ENCODE peak calls at places on chromosomes 13 and 19, in seven cellular contexts. One of them, this sample, is unnamed.

GRCh38 chr19:17716309-17716929 is 2.9 kb upstream of the MAP1S start:
- DNase-seq in AG09319: no peak
- DNase-seq in H1: no peak
- DNase-seq in left ventricle myocardium inferior: no peak
- DNase-seq in IMR-90: no peak
- DNase-seq in cardiac muscle cell: no peak
- DNase-seq in brain microvascular endothelial cell: no peak
- DNase-seq in this sample: no peak

GRCh38 chr19:50001775-50002174 is 23.4 kb downstream of the VRK3 start:
- DNase-seq in cardiac muscle cell: no peak
- DNase-seq in brain microvascular endothelial cell: no peak
- DNase-seq in H1: no peak
- DNase-seq in left ventricle myocardium inferior: no peak
- DNase-seq in AG09319: no peak
- DNase-seq in IMR-90: no peak
- DNase-seq in this sample: no peak

GRCh38 chr13:76293751-76294150 is 592.5 kb downstream of the KCTD12 start:
- DNase-seq in AG09319: no peak
- DNase-seq in left ventricle myocardium inferior: no peak
- DNase-seq in brain microvascular endothelial cell: peak; percentile 17
- DNase-seq in H1: no peak
- DNase-seq in cardiac muscle cell: peak; percentile 39
- DNase-seq in IMR-90: no peak
- DNase-seq in this sample: no peak

GRCh38 chr13:99220199-99220931 is 19.7 kb downstream of the UBAC2 start:
- DNase-seq in AG09319: no peak
- DNase-seq in left ventricle myocardium inferior: no peak
- DNase-seq in brain microvascular endothelial cell: peak; percentile 38
- DNase-seq in cardiac muscle cell: no peak
- DNase-seq in IMR-90: no peak
- DNase-seq in H1: no peak
- DNase-seq in this sample: no peak

GRCh38 chr13:97460004-97460756 is 26.2 kb downstream of the RAP2A start:
- DNase-seq in cardiac muscle cell: peak; percentile 60
- DNase-seq in H1: no peak
- DNase-seq in brain microvascular endothelial cell: no peak
- DNase-seq in IMR-90: peak; percentile 38
- DNase-seq in AG09319: no peak
- DNase-seq in left ventricle myocardium inferior: no peak
- DNase-seq in this sample: no peak

GRCh38 chr13:29472317-29472961 is 123.0 kb downstream of the SLC7A1 start:
- DNase-seq in H1: peak; percentile 78
- DNase-seq in left ventricle myocardium inferior: no peak
- DNase-seq in IMR-90: peak; percentile 58
- DNase-seq in AG09319: no peak
- DNase-seq in cardiac muscle cell: peak; percentile 69
- DNase-seq in brain microvascular endothelial cell: peak; percentile 62
- DNase-seq in this sample: peak; percentile 62

GRCh38 chr13:32314271-32314967 is 744 bp downstream of the ZAR1L start:
- DNase-seq in brain microvascular endothelial cell: no peak
- DNase-seq in IMR-90: no peak
- DNase-seq in AG09319: no peak
- DNase-seq in cardiac muscle cell: no peak
- DNase-seq in H1: no peak
- DNase-seq in left ventricle myocardium inferior: peak; percentile 64
- DNase-seq in this sample: peak; percentile 48

GRCh38 chr19:35991731-35992450 is 3.1 kb upstream of the SDHAF1 start:
- DNase-seq in AG09319: no peak
- DNase-seq in brain microvascular endothelial cell: no peak
- DNase-seq in IMR-90: no peak
- DNase-seq in H1: no peak
- DNase-seq in left ventricle myocardium inferior: no peak
- DNase-seq in cardiac muscle cell: peak; percentile 51
- DNase-seq in this sample: no peak

GRCh38 chr13:59691501-59692066 is 472.1 kb downstream of the DIAPH3 start:
- DNase-seq in left ventricle myocardium inferior: no peak
- DNase-seq in AG09319: peak; percentile 18
- DNase-seq in brain microvascular endothelial cell: no peak
- DNase-seq in cardiac muscle cell: no peak
- DNase-seq in H1: no peak
- DNase-seq in IMR-90: peak; percentile 56
- DNase-seq in this sample: no peak

GRCh38 chr13:74077847-74078246 is 56.4 kb downstream of the KLF12 start:
- DNase-seq in IMR-90: no peak
- DNase-seq in brain microvascular endothelial cell: no peak
- DNase-seq in left ventricle myocardium inferior: no peak
- DNase-seq in AG09319: no peak
- DNase-seq in H1: no peak
- DNase-seq in cardiac muscle cell: peak; percentile 36
- DNase-seq in this sample: peak; percentile 26

GRCh38 chr19:41219924-41220567 is 1.0 kb downstream of the AXL start:
- DNase-seq in IMR-90: peak; percentile 67
- DNase-seq in H1: no peak
- DNase-seq in AG09319: no peak
- DNase-seq in cardiac muscle cell: peak; percentile 50
- DNase-seq in left ventricle myocardium inferior: peak; percentile 50
- DNase-seq in brain microvascular endothelial cell: peak; percentile 41
- DNase-seq in this sample: peak; percentile 57

GRCh38 chr19:48413879-48414623 is 20.6 kb downstream of the GRIN2D start:
- DNase-seq in AG09319: no peak
- DNase-seq in brain microvascular endothelial cell: no peak
- DNase-seq in IMR-90: peak; percentile 43
- DNase-seq in H1: peak; percentile 70
- DNase-seq in left ventricle myocardium inferior: no peak
- DNase-seq in cardiac muscle cell: no peak
- DNase-seq in this sample: no peak

GRCh38 chr13:26971990-26972888 is 199.4 kb downstream of the USP12 start:
- DNase-seq in left ventricle myocardium inferior: no peak
- DNase-seq in cardiac muscle cell: peak; percentile 29
- DNase-seq in AG09319: no peak
- DNase-seq in IMR-90: peak; percentile 20
- DNase-seq in brain microvascular endothelial cell: no peak
- DNase-seq in H1: peak; percentile 70
- DNase-seq in this sample: peak; percentile 33

GRCh38 chr19:42965204-42965603 is 28.2 kb upstream of the PSG7 start:
- DNase-seq in IMR-90: peak; percentile 87
- DNase-seq in cardiac muscle cell: no peak
- DNase-seq in H1: no peak
- DNase-seq in left ventricle myocardium inferior: no peak
- DNase-seq in brain microvascular endothelial cell: peak; percentile 22
- DNase-seq in AG09319: no peak
- DNase-seq in this sample: no peak

GRCh38 chr13:26502826-26503225 is 54.7 kb upstream of the WASF3 start:
- DNase-seq in brain microvascular endothelial cell: peak; percentile 96
- DNase-seq in left ventricle myocardium inferior: no peak
- DNase-seq in AG09319: no peak
- DNase-seq in IMR-90: peak; percentile 96
- DNase-seq in H1: no peak
- DNase-seq in cardiac muscle cell: peak; percentile 80
- DNase-seq in this sample: peak; percentile 24

DNA sequence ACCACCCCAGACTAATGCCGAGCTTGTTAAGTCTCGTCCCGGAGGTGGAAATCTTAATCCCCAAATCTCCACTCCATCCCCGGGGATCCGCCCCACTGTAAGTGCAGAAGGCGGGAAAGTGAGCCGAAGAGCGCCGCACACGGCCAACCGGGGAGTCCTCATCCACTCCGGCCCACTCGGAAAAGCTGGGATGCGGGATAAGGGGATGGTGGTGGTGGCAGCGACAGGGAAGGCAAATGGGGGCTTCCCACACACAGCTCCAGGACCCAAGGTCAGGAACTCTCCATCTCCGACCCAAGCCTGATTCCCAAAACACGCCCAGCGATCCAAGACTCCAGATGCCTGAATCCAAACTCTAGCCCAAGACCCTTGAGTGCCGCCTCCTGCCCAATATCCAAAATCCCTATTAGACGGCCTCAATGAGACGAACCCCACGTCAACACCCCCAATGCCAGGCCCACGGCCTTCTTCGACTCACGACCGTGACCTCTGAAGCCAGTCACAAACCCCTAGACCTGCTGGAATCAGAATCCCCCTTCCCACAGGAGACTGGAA is 481 bp downstream of the FBL start:
- DNase-seq in AG09319: peak; percentile 5
- DNase-seq in cardiac muscle cell: peak; percentile 31
- DNase-seq in H1: no peak
- DNase-seq in IMR-90: no peak
- DNase-seq in brain microvascular endothelial cell: no peak
- DNase-seq in left ventricle myocardium inferior: no peak
- DNase-seq in this sample: no peak
- TF ChIP-seq CTCF in AG09319: peak; percentile 33
- TF ChIP-seq CTCF in cardiac muscle cell: peak; percentile 16
- TF ChIP-seq CTCF in H1: no peak
- TF ChIP-seq CTCF in IMR-90: peak; percentile 20
- TF ChIP-seq CTCF in brain microvascular endothelial cell: peak; percentile 49
- TF ChIP-seq CTCF in left ventricle myocardium inferior: no peak
- TF ChIP-seq CTCF in this sample: no peak

GRCh38 chr13:100987993-100988392 is 313.4 kb upstream of the TMTC4 start:
- DNase-seq in H1: no peak
- DNase-seq in cardiac muscle cell: no peak
- DNase-seq in brain microvascular endothelial cell: peak; percentile 41
- DNase-seq in left ventricle myocardium inferior: no peak
- DNase-seq in IMR-90: peak; percentile 26
- DNase-seq in AG09319: no peak
- DNase-seq in this sample: no peak
- TF ChIP-seq CTCF in H1: peak; percentile 47
- TF ChIP-seq CTCF in cardiac muscle cell: no peak
- TF ChIP-seq CTCF in brain microvascular endothelial cell: peak; percentile 71
- TF ChIP-seq CTCF in left ventricle myocardium inferior: no peak
- TF ChIP-seq CTCF in IMR-90: peak; percentile 50
- TF ChIP-seq CTCF in AG09319: peak; percentile 31
- TF ChIP-seq CTCF in this sample: no peak

GRCh38 chr19:54095136-54095858 is 5.3 kb downstream of the OSCAR start:
- DNase-seq in H1: no peak
- DNase-seq in cardiac muscle cell: no peak
- DNase-seq in left ventricle myocardium inferior: no peak
- DNase-seq in AG09319: no peak
- DNase-seq in IMR-90: no peak
- DNase-seq in brain microvascular endothelial cell: no peak
- DNase-seq in this sample: no peak

GRCh38 chr19:54100560-54100959 is at the start of gene OSCAR:
- DNase-seq in brain microvascular endothelial cell: no peak
- DNase-seq in cardiac muscle cell: peak; percentile 10
- DNase-seq in IMR-90: no peak
- DNase-seq in left ventricle myocardium inferior: no peak
- DNase-seq in AG09319: no peak
- DNase-seq in H1: no peak
- DNase-seq in this sample: no peak

GRCh38 chr19:54102421-54103169 is at the start of gene NDUFA3:
- DNase-seq in IMR-90: peak; percentile 98
- DNase-seq in H1: peak; percentile 95
- DNase-seq in left ventricle myocardium inferior: peak; percentile 98
- DNase-seq in cardiac muscle cell: peak; percentile 99
- DNase-seq in AG09319: peak; percentile 96
- DNase-seq in brain microvascular endothelial cell: peak; percentile 97
- DNase-seq in this sample: peak; percentile 98

GRCh38 chr19:54094601-54095000 is 6.0 kb downstream of the OSCAR start:
- DNase-seq in IMR-90: no peak
- DNase-seq in left ventricle myocardium inferior: no peak
- DNase-seq in cardiac muscle cell: no peak
- DNase-seq in AG09319: no peak
- DNase-seq in brain microvascular endothelial cell: no peak
- DNase-seq in H1: no peak
- DNase-seq in this sample: peak; percentile 61

DNA sequence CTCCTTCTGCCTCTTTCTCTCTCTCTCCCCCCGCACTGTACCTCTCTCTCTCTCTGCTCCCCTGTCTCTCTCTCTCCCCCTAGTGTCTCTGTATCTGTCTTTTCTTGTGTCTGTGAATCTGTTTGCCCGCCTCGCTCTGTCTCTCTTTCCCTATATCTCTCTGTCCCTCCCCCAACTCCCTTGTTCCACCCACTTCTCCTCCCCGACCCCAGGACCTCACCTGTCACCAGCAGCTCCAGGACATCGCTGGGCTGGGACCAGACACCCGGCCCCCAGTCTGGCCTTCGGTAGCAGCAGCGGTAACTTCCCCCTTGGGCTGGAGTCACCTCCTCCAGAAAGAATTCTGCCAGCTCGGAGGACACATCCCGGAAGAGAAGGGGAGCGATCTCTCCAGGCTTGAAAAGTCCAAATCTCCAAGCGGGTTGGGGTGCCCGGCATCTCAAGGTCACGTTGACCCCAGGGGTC is 3.9 kb downstream of the OSCAR start:
- DNase-seq in H1: peak; percentile 62
- DNase-seq in cardiac muscle cell: peak; percentile 60
- DNase-seq in AG09319: peak; percentile 25
- DNase-seq in IMR-90: peak; percentile 17
- DNase-seq in left ventricle myocardium inferior: no peak
- DNase-seq in brain microvascular endothelial cell: no peak
- DNase-seq in this sample: peak; percentile 34
- TF ChIP-seq CTCF in H1: peak; percentile 18
- TF ChIP-seq CTCF in cardiac muscle cell: peak; percentile 41
- TF ChIP-seq CTCF in AG09319: peak; percentile 54
- TF ChIP-seq CTCF in IMR-90: peak; percentile 34
- TF ChIP-seq CTCF in left ventricle myocardium inferior: no peak
- TF ChIP-seq CTCF in brain microvascular endothelial cell: peak; percentile 65
- TF ChIP-seq CTCF in this sample: peak; percentile 14

GRCh38 chr13:48580886-48581285 is 48.0 kb upstream of the RCBTB2 start:
- DNase-seq in IMR-90: no peak
- DNase-seq in H1: no peak
- DNase-seq in brain microvascular endothelial cell: no peak
- DNase-seq in left ventricle myocardium inferior: no peak
- DNase-seq in AG09319: no peak
- DNase-seq in cardiac muscle cell: no peak
- DNase-seq in this sample: no peak

GRCh38 chr13:48579167-48579918 is 46.5 kb upstream of the RCBTB2 start:
- DNase-seq in AG09319: no peak
- DNase-seq in brain microvascular endothelial cell: no peak
- DNase-seq in cardiac muscle cell: no peak
- DNase-seq in H1: no peak
- DNase-seq in IMR-90: no peak
- DNase-seq in left ventricle myocardium inferior: no peak
- DNase-seq in this sample: no peak

GRCh38 chr13:48582086-48582485 is 49.2 kb upstream of the RCBTB2 start:
- DNase-seq in AG09319: no peak
- DNase-seq in cardiac muscle cell: no peak
- DNase-seq in brain microvascular endothelial cell: no peak
- DNase-seq in left ventricle myocardium inferior: no peak
- DNase-seq in H1: no peak
- DNase-seq in IMR-90: no peak
- DNase-seq in this sample: no peak

GRCh38 chr13:48578516-48579166 is 45.8 kb upstream of the RCBTB2 start:
- DNase-seq in left ventricle myocardium inferior: no peak
- DNase-seq in AG09319: no peak
- DNase-seq in IMR-90: no peak
- DNase-seq in H1: no peak
- DNase-seq in brain microvascular endothelial cell: no peak
- DNase-seq in cardiac muscle cell: no peak
- DNase-seq in this sample: no peak

GRCh38 chr13:48580185-48580803 is 47.4 kb upstream of the RCBTB2 start:
- DNase-seq in left ventricle myocardium inferior: peak; percentile 60
- DNase-seq in H1: peak; percentile 83
- DNase-seq in brain microvascular endothelial cell: peak; percentile 53
- DNase-seq in AG09319: peak; percentile 35
- DNase-seq in cardiac muscle cell: peak; percentile 78
- DNase-seq in IMR-90: peak; percentile 56
- DNase-seq in this sample: peak; percentile 91
- TF ChIP-seq CTCF in left ventricle myocardium inferior: peak; percentile 83
- TF ChIP-seq CTCF in H1: peak; percentile 54
- TF ChIP-seq CTCF in brain microvascular endothelial cell: peak; percentile 68
- TF ChIP-seq CTCF in AG09319: peak; percentile 66
- TF ChIP-seq CTCF in cardiac muscle cell: peak; percentile 65
- TF ChIP-seq CTCF in IMR-90: peak; percentile 80
- TF ChIP-seq CTCF in this sample: peak; percentile 85

This sample was measured in testis.